ENCODE peak calls at places on chromosomes 16 and 17, in ten cellular contexts. C is epithelial cell of esophagus, L is astrocyte, M is pancreas, R is choroid plexus epithelial cell, D is right lobe of liver, B is AG10803, T is NB4, V is mammary epithelial cell, A is psoas muscle. Z is an unnamed sample.

GRCh38 chr16:89695875-89696597 is 5.5 kb downstream of the SPATA2L start:
- DNase-seq in C (no peak), L (no peak), M (peak), R (no peak), D (no peak), B (no peak), T (peak), V (no peak), A (peak), Z (no peak)

GRCh38 chr17:70882504-70882903 is 713.2 kb downstream of the KCNJ2 start:
- DNase-seq in C (peak), L (no peak), M (no peak), R (no peak), D (no peak), B (no peak), T (no peak), V (no peak), A (no peak), Z (no peak)

GRCh38 chr16:53768593-53768992 is 64.6 kb downstream of the FTO start:
- DNase-seq in C (peak), L (peak), M (no peak), R (peak), D (no peak), B (peak), T (peak), V (peak), A (no peak), Z (no peak)

GRCh38 chr16:66891360-66891759 is 11.0 kb downstream of the PDP2 start:
- DNase-seq in C (no peak), L (no peak), M (no peak), R (no peak), D (no peak), B (no peak), T (no peak), V (no peak), A (peak), Z (no peak)

GRCh38 chr16:85348921-85349334 is 236.7 kb upstream of the CIBAR2 start:
- DNase-seq in C (no peak), L (no peak), M (no peak), R (no peak), D (no peak), B (no peak), T (no peak), V (no peak), A (no peak), Z (no peak)

GRCh38 chr16:88789593-88789992 is 4.6 kb upstream of the PIEZO1 start:
- DNase-seq in C (no peak), L (no peak), M (no peak), R (no peak), D (no peak), B (no peak), T (peak), V (no peak), A (peak), Z (no peak)

GRCh38 chr17:31092475-31093064 is 2.2 kb upstream of the NF1 start:
- DNase-seq in C (no peak), L (peak), M (no peak), R (no peak), D (no peak), B (no peak), T (no peak), V (no peak), A (no peak), Z (no peak)

GRCh38 chr17:49151996-49152395 is 19.4 kb downstream of the B4GALNT2 start:
- DNase-seq in C (no peak), L (no peak), M (no peak), R (no peak), D (no peak), B (no peak), T (no peak), V (no peak), A (no peak), Z (no peak)

GRCh38 chr17:80939151-80940145 is 52.2 kb upstream of the CHMP6 start:
- DNase-seq in C (no peak), L (no peak), M (no peak), R (no peak), D (no peak), B (no peak), T (no peak), V (no peak), A (peak), Z (no peak)

GRCh38 chr16:22648941-22649340 is 138.2 kb downstream of the NPIPB5 start:
- DNase-seq in C (no peak), L (no peak), M (no peak), R (no peak), D (no peak), B (no peak), T (no peak), V (no peak), A (no peak), Z (no peak)

GRCh38 chr16:70018254-70018653 is 67.1 kb downstream of the CLEC18A start:
- DNase-seq in C (peak), L (peak), M (no peak), R (peak), D (no peak), B (peak), T (peak), V (peak), A (no peak), Z (peak)

GRCh38 chr16:66580605-66581209 is 1.4 kb downstream of the CMTM2 start:
- DNase-seq in C (peak), L (peak), M (no peak), R (peak), D (no peak), B (peak), T (no peak), V (peak), A (no peak), Z (no peak)

GRCh38 chr17:81418710-81419332 is 23.6 kb downstream of the BAHCC1 start:
- DNase-seq in C (peak), L (no peak), M (peak), R (peak), D (no peak), B (no peak), T (no peak), V (peak), A (no peak), Z (no peak)

GRCh38 chr16:89401641-89402445 is 88.5 kb downstream of the ANKRD11 start:
- DNase-seq in C (no peak), L (peak), M (no peak), R (peak), D (no peak), B (peak), T (no peak), V (no peak), A (peak), Z (no peak)

GRCh38 chr17:39982069-39982371 is 1.4 kb downstream of the PSMD3 start:
- DNase-seq in C (no peak), L (no peak), M (no peak), R (no peak), D (no peak), B (no peak), T (no peak), V (no peak), A (no peak), Z (no peak)

GRCh38 chr16:68779891-68780290 is 42.8 kb downstream of the CDH1 start:
- DNase-seq in C (no peak), L (no peak), M (peak), R (no peak), D (peak), B (no peak), T (no peak), V (no peak), A (no peak), Z (no peak)

GRCh38 chr17:56851008-56851407 is 17.1 kb downstream of the DGKE start:
- DNase-seq in C (no peak), L (no peak), M (no peak), R (no peak), D (no peak), B (no peak), T (no peak), V (no peak), A (no peak), Z (no peak)

GRCh38 chr16:21277927-21278706 is at the start of gene CRYM:
- DNase-seq in C (peak), L (no peak), M (peak), R (peak), D (peak), B (no peak), T (no peak), V (peak), A (peak), Z (peak)

GRCh38 chr16:59604331-59604730 is 870.2 kb upstream of the GOT2 start:
- DNase-seq in C (peak), L (no peak), M (no peak), R (peak), D (no peak), B (peak), T (no peak), V (peak), A (no peak), Z (no peak)

GRCh38 chr17:67532326-67532871 is 155.3 kb downstream of the PITPNC1 start:
- DNase-seq in C (no peak), L (no peak), M (peak), R (peak), D (no peak), B (no peak), T (no peak), V (no peak), A (no peak), Z (no peak)

GRCh38 chr17:52024296-52024870 is 134.1 kb downstream of the CA10 start:
- DNase-seq in C (no peak), L (peak), M (no peak), R (peak), D (no peak), B (peak), T (no peak), V (no peak), A (no peak), Z (no peak)

GRCh38 chr17:61391595-61392291 is 7.9 kb upstream of the TBX2 start:
- DNase-seq in C (no peak), L (no peak), M (no peak), R (no peak), D (no peak), B (no peak), T (no peak), V (no peak), A (no peak), Z (no peak)

GRCh38 chr17:58329808-58330543 is 1.4 kb upstream of the TSPOAP1 start:
- DNase-seq in C (no peak), L (no peak), M (no peak), R (no peak), D (no peak), B (no peak), T (peak), V (no peak), A (no peak), Z (no peak)

GRCh38 chr16:65500919-65501318 is 379.1 kb upstream of the CDH11 start:
- DNase-seq in C (peak), L (no peak), M (no peak), R (no peak), D (no peak), B (no peak), T (no peak), V (no peak), A (no peak), Z (no peak)

GRCh38 chr17:6831662-6832263 is at the start of gene TEKT1:
- DNase-seq in C (peak), L (peak), M (peak), R (peak), D (peak), B (peak), T (peak), V (peak), A (peak), Z (peak)

GRCh38 chr16:70364399-70364798 is 17.7 kb downstream of the DDX19A start:
- DNase-seq in C (no peak), L (no peak), M (no peak), R (no peak), D (no peak), B (no peak), T (no peak), V (no peak), A (no peak), Z (no peak)

GRCh38 chr16:85057948-85058347 is 30.4 kb downstream of the KIAA0513 start:
- DNase-seq in C (no peak), L (no peak), M (no peak), R (no peak), D (no peak), B (no peak), T (no peak), V (no peak), A (no peak), Z (no peak)

GRCh38 chr16:86496929-86497381 is 13.4 kb upstream of the FOXF1 start:
- DNase-seq in C (no peak), L (no peak), M (no peak), R (no peak), D (no peak), B (no peak), T (no peak), V (no peak), A (no peak), Z (peak)

GRCh38 chr17:27303734-27304133 is 9.8 kb downstream of the WSB1 start:
- DNase-seq in C (no peak), L (no peak), M (no peak), R (no peak), D (no peak), B (no peak), T (no peak), V (no peak), A (no peak), Z (no peak)

GRCh38 chr16:89749637-89750036 is 28.3 kb downstream of the ZNF276 start:
- DNase-seq in C (peak), L (no peak), M (no peak), R (no peak), D (no peak), B (no peak), T (no peak), V (peak), A (no peak), Z (no peak)

GRCh38 chr17:81480140-81480917 is 32.3 kb downstream of the ACTG1 start:
- DNase-seq in C (peak), L (peak), M (no peak), R (peak), D (no peak), B (peak), T (no peak), V (no peak), A (peak), Z (no peak)

GRCh38 chr17:8468988-8469387 is 33.3 kb downstream of the NDEL1 start:
- DNase-seq in C (no peak), L (no peak), M (no peak), R (no peak), D (no peak), B (no peak), T (no peak), V (no peak), A (no peak), Z (no peak)

DNA sequence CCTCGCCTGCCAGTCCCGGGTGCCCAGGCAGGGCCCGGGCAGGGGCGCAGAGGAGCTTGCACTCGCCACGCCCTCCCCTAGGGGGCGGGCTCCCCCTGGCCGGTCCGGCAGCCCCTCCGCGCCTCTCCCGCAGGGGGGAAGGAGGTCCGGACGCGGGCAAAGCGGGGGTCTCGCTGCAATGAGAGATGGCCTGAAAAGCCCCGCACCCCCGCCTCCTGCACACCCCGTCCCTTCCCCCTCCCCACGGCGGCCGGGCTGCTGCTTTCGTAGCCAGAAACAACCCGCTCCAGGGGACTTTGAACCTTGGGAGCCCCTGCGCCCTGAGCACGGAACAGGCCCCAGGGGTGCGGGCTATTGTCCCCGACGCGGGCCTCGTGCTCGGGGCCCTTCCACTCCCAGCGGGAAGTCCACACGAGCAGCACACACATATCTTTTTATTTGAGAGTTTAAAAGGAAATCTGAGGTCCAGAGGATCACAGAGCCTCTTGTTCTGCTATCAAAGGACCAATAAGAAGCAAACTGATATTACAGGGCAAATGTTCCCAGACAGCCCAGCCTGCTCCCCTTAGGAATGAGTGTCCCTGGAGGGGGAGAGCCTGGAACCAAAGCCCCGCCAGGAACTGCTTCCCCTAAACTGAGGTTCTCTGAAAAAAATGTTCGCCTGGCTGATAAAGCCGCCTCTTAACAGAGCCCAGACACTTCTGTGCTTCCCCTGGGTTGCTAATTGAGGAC is 5.8 kb upstream of the CBX4 start:
- DNase-seq in C (peak), L (no peak), M (peak), R (no peak), D (peak), B (no peak), T (peak), V (no peak), A (peak), Z (peak)
- TF ChIP-seq CTCF in C (peak), L (peak), M (peak), R (peak), D (peak), B (peak), T (peak), V (peak), A (peak), Z (peak)

GRCh38 chr16:1450218-1450617 is 5.9 kb upstream of the CCDC154 start:
- DNase-seq in C (no peak), L (no peak), M (no peak), R (no peak), D (no peak), B (no peak), T (peak), V (no peak), A (no peak), Z (no peak)
- TF ChIP-seq CTCF in C (no peak), L (no peak), M (no peak), R (peak), D (no peak), B (no peak), T (peak), V (no peak), A (no peak), Z (no peak)

DNA sequence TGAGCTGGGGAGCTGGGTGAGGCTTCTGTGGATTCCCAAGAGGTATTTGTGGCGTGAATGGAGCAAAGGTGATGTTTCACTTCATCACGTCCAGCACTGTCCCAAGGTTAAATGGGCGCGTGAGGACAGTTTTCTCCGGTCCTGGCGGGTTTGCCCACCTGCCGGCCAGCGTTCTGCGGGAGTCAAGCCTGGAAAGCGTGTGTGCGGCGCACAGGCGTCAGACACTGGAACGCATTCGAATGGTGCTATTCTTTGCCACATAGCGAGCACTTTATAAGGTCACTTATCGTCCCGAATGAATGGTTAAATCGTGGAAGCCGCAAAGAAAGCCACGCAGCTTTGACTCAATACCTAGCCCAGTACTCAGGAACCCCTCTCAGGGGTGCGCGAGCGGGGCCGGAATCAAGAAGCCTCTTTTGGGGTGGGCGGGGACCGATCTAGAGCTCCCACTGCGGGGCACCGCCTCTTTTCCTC is 446 bp upstream of the PSMD11 start:
- DNase-seq in C (no peak), L (no peak), M (no peak), R (no peak), D (no peak), B (no peak), T (no peak), V (no peak), A (no peak), Z (no peak)
- TF ChIP-seq CTCF in C (no peak), L (no peak), M (no peak), R (no peak), D (no peak), B (no peak), T (no peak), V (no peak), A (no peak), Z (no peak)

GRCh38 chr17:16287563-16288027 is 65.7 kb downstream of the CENPV start:
- DNase-seq in C (no peak), L (peak), M (no peak), R (peak), D (no peak), B (peak), T (peak), V (peak), A (no peak), Z (peak)

GRCh38 chr17:16285646-16286008 is 67.6 kb downstream of the CENPV start:
- DNase-seq in C (no peak), L (no peak), M (no peak), R (no peak), D (no peak), B (no peak), T (no peak), V (no peak), A (no peak), Z (no peak)

GRCh38 chr17:16286009-16286946 is 67.0 kb downstream of the CENPV start:
- DNase-seq in C (peak), L (peak), M (peak), R (peak), D (peak), B (peak), T (peak), V (peak), A (peak), Z (peak)

GRCh38 chr17:16288860-16289571 is 64.3 kb downstream of the CENPV start:
- DNase-seq in C (no peak), L (no peak), M (no peak), R (peak), D (no peak), B (no peak), T (no peak), V (no peak), A (no peak), Z (no peak)

DNA sequence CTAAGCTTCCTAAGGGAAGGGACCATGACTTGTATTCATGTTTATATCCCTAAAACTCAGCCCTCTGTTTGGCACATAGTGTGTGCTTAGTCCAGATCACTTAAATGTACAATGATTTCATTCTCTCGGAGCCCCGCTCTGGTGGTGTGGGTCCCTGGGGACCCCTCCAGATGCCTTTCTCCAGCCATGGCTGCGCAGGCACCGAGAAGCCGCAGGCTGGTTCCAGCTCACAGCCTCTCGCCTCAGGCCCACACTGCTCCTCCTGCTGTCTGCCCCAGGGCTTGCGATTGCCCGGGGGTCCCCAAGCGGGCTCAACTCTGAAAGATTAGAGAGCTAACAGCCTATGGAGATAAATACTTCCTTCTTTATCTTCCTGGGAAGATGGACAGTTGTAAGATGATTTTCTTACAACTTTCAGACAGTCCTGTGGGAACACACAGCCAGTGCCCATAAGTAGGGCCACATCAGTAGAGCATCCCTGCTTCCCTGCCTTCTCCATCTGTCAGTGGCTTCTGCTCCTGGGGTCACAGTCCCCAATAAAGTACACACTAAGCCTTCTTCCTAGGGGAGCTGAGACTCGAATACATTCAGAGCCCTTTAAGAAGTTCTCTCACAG is 66.2 kb downstream of the CENPV start:
- DNase-seq in C (no peak), L (no peak), M (no peak), R (peak), D (peak), B (no peak), T (peak), V (no peak), A (peak), Z (peak)
- TF ChIP-seq CTCF in C (no peak), L (no peak), M (no peak), R (peak), D (no peak), B (no peak), T (no peak), V (no peak), A (no peak), Z (peak)